ENCODE peak calls at places on chromosomes 3 and 15, in five cellular contexts. P, I, Z, B and D are unnamed samples.

GRCh38 chr3:10722921-10723320 is 93.1 kb upstream of the SLC6A11 start:
- DNase-seq in P (no peak), I (no peak), Z (no peak), B (no peak), D (no peak)

GRCh38 chr15:26561994-26562730 is 210.7 kb downstream of the GABRB3 start:
- DNase-seq in P (peak), I (no peak), Z (no peak), B (no peak), D (no peak)

GRCh38 chr3:124850633-124851032 is 36.5 kb downstream of the ITGB5 start:
- DNase-seq in P (no peak), I (no peak), Z (no peak), B (peak), D (no peak)

GRCh38 chr3:53075743-53076140 is 29.9 kb upstream of the SFMBT1 start:
- DNase-seq in P (no peak), I (no peak), Z (no peak), B (peak), D (no peak)

GRCh38 chr15:80556694-80557367 is 138.3 kb upstream of the ABHD17C start:
- DNase-seq in P (no peak), I (no peak), Z (no peak), B (no peak), D (no peak)

GRCh38 chr15:76376029-76376428 is 39.5 kb downstream of the ISL2 start:
- DNase-seq in P (no peak), I (no peak), Z (no peak), B (peak), D (no peak)

GRCh38 chr15:65409284-65409631 is 13.5 kb downstream of the IGDCC4 start:
- DNase-seq in P (no peak), I (peak), Z (peak), B (no peak), D (peak)

GRCh38 chr15:75918135-75918534 is 14.5 kb downstream of the FBXO22 start:
- DNase-seq in P (no peak), I (no peak), Z (no peak), B (no peak), D (no peak)

GRCh38 chr3:148790841-148791240 is 36.8 kb upstream of the CPB1 start:
- DNase-seq in P (no peak), I (no peak), Z (no peak), B (no peak), D (no peak)

GRCh38 chr3:14460342-14461005 is 58.1 kb downstream of the SLC6A6 start:
- DNase-seq in P (peak), I (no peak), Z (peak), B (no peak), D (no peak)

GRCh38 chr3:141399979-141400971 is 32.0 kb downstream of the ZBTB38 start:
- DNase-seq in P (peak), I (no peak), Z (no peak), B (no peak), D (no peak)

GRCh38 chr3:77835916-77836315 is 796.0 kb downstream of the ROBO2 start:
- DNase-seq in P (no peak), I (no peak), Z (peak), B (no peak), D (no peak)

GRCh38 chr3:132242790-132243189 is 74.4 kb upstream of the ACP3 start:
- DNase-seq in P (no peak), I (no peak), Z (no peak), B (no peak), D (no peak)

GRCh38 chr3:24565656-24566055 is 71.0 kb upstream of the THRB start:
- DNase-seq in P (no peak), I (no peak), Z (no peak), B (no peak), D (no peak)

GRCh38 chr15:62886431-62887071 is 156.0 kb upstream of the TPM1 start:
- DNase-seq in P (peak), I (no peak), Z (no peak), B (peak), D (no peak)

GRCh38 chr15:53404930-53405493 is 354.5 kb downstream of the WDR72 start:
- DNase-seq in P (no peak), I (no peak), Z (no peak), B (no peak), D (no peak)

GRCh38 chr3:38655708-38656300 is 6.3 kb upstream of the SCN5A start:
- DNase-seq in P (peak), I (peak), Z (no peak), B (no peak), D (peak)

GRCh38 chr3:33152363-33153360 is 38.8 kb downstream of the CRTAP start:
- DNase-seq in P (no peak), I (no peak), Z (no peak), B (no peak), D (no peak)

GRCh38 chr3:127091376-127091775 is 101.6 kb upstream of the PRR23E start:
- DNase-seq in P (no peak), I (peak), Z (no peak), B (no peak), D (no peak)

GRCh38 chr3:44890258-44890657 is 15.8 kb downstream of the TGM4 start:
- DNase-seq in P (no peak), I (no peak), Z (no peak), B (peak), D (no peak)

GRCh38 chr3:160756907-160757623 is 1.0 kb downstream of the PPM1L start:
- DNase-seq in P (no peak), I (no peak), Z (no peak), B (peak), D (peak)

GRCh38 chr3:102295756-102296155 is 139.1 kb upstream of the ZPLD1 start:
- DNase-seq in P (no peak), I (no peak), Z (no peak), B (no peak), D (no peak)

GRCh38 chr3:150739877-150740645 is 22.9 kb downstream of the SIAH2 start:
- DNase-seq in P (no peak), I (no peak), Z (no peak), B (no peak), D (no peak)

GRCh38 chr3:195596648-195597628 is 13.2 kb upstream of the APOD start:
- DNase-seq in P (no peak), I (no peak), Z (no peak), B (no peak), D (no peak)

GRCh38 chr3:120894285-120894684 is 13.7 kb upstream of the STXBP5L start:
- DNase-seq in P (peak), I (no peak), Z (no peak), B (no peak), D (no peak)

GRCh38 chr15:31264534-31265089 is 62.0 kb upstream of the KLF13 start:
- DNase-seq in P (no peak), I (no peak), Z (no peak), B (peak), D (no peak)

DNA sequence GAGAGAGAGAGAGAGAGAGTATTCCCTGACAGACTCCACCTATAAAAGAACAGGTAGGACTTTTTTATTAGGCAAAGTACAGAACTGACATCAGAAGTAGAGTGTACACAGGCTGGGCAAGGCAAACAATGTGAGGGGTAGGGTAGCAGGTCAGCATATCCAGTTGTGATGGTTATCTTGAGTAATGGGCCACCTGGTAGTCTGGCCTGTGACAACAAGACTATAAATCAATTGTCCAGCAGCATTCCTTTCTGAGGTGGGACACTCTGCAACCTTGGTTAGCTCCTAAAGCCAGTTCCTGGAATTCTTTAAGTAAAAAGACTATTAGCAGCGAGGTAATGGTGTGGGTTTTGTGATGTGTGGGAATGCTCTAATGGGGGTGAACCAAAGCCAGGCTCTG is 14.9 kb upstream of the TMCC1 start:
- DNase-seq in P (peak), I (no peak), Z (no peak), B (no peak), D (no peak)
- TF ChIP-seq CTCF in P (no peak), I (no peak), Z (no peak), B (no peak), D (no peak)

DNA sequence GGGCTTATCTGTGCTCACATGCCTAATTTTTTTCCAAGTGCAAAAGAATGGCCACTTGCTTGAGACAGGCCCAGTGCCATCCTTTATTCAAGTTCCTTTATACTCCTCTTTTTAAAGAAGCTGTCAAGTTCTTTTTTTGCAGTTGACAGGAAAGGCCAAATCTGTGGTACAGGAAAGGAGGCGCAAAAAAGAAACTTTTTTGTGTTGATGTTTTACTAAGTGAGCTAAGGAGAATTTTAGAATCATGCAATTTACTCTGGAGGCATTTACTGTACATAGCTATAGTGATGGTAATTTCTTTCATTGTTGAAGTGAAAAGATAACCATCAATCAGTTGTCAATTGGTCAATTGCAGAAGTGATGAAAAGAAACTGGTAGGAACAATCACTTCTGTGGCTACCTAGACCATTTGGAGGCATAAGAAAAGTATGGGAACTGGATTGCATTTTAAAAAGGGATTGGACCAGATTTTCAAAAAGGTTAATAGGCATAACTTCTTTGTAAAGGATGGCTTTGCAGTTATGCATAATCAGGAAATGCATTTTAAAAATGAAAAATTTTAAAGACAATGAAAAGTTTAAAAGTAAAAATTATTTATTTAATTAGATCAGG is 102.5 kb upstream of the SOX2 start:
- DNase-seq in P (no peak), I (no peak), Z (no peak), B (no peak), D (no peak)
- TF ChIP-seq CTCF in P (no peak), I (no peak), Z (no peak), B (no peak), D (no peak)

DNA sequence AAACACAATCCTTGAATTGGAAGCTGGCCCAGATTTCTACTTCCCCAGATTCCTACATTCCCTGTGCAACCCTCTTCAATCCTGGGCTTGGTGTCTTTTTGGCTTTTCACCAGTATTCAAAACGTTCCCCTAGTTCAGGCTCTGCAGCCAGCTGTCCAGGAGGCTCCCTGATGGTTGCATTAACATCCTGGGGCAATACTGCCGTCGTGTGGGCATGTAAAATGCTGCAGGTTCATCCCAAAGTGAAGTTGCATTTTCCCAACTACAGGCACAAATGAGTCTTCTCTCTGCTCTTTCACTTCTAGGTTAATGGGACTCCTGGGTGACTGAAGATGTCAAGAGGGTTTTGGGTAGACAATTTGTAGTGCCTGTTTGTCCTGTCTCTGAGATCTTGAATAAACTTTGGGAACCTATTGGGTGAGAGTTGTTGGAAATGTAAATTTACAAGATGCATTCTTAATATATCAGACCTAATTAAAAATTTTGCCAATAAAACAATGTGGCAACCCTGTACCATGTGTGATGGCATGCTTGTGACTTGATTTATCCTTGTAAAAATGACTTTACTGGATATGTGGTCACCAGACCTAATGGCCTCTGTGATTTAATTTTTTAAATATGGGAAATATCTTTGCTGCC is 28.6 kb downstream of the SOX14 start:
- DNase-seq in P (peak), I (peak), Z (no peak), B (peak), D (peak)
- TF ChIP-seq CTCF in P (peak), I (peak), Z (peak), B (peak), D (peak)

GRCh38 chr3:169542347-169542751 is 121.2 kb downstream of the MECOM start:
- DNase-seq in P (no peak), I (no peak), Z (no peak), B (no peak), D (no peak)
- TF ChIP-seq CTCF in P (no peak), I (no peak), Z (no peak), B (no peak), D (no peak)

GRCh38 chr3:26562324-26562723 is 60.2 kb upstream of the LRRC3B start:
- DNase-seq in P (no peak), I (no peak), Z (no peak), B (no peak), D (no peak)
- TF ChIP-seq CTCF in P (no peak), I (no peak), Z (no peak), B (no peak), D (no peak)

DNA sequence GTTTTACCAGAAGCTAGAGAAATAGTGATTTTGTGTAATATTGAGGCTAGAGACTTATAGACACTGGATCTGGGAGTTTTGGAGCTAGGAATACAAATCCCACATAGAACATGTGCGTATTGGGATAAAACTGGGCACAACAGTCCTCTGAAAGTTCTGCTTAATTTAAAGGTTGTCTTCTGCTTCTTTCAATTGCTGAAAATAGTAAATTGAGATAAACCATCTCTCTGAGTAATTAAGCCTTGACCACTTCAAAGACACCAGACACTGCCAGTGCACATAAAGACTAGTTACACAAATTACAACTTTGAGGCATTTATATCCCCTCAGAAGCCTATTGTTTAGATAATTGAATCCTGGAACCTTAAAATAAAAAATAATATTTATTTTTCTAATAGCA is 1382.6 kb downstream of the OTOL1 start:
- DNase-seq in P (no peak), I (no peak), Z (no peak), B (no peak), D (no peak)
- TF ChIP-seq CTCF in P (no peak), I (no peak), Z (no peak), B (no peak), D (no peak)